ENCODE peak calls at places on chromosome 12, in nine cellular contexts. F, R, W, I, M, B, L, H and K are unnamed samples.

GRCh38 chr12:49296034-49296835 is 1.3 kb downstream of the PRPH start:
- DNase-seq in F (peak), R (peak), W (no peak), I (peak), M (no peak), B (peak), L (peak), H (no peak), K (peak)

GRCh38 chr12:93237235-93237915 is 140.3 kb upstream of the NUDT4 start:
- DNase-seq in F (no peak), R (no peak), W (no peak), I (no peak), M (peak), B (no peak), L (no peak), H (peak), K (no peak)

GRCh38 chr12:76871082-76871481 is 7.7 kb downstream of the CSRP2 start:
- DNase-seq in F (no peak), R (peak), W (no peak), I (no peak), M (no peak), B (no peak), L (no peak), H (no peak), K (no peak)

GRCh38 chr12:12943589-12944260 is 8.2 kb downstream of the GPRC5D start:
- DNase-seq in F (no peak), R (no peak), W (no peak), I (no peak), M (peak), B (no peak), L (no peak), H (no peak), K (no peak)

GRCh38 chr12:48106574-48107251 is 834 bp upstream of the SENP1 start:
- DNase-seq in F (no peak), R (no peak), W (no peak), I (no peak), M (no peak), B (no peak), L (no peak), H (no peak), K (peak)

GRCh38 chr12:795305-795704 is 42.9 kb downstream of the WNK1 start:
- DNase-seq in F (no peak), R (peak), W (no peak), I (no peak), M (no peak), B (peak), L (peak), H (peak), K (no peak)

GRCh38 chr12:69440016-69440415 is 30.2 kb upstream of the FRS2 start:
- DNase-seq in F (no peak), R (no peak), W (no peak), I (no peak), M (no peak), B (no peak), L (no peak), H (no peak), K (peak)

GRCh38 chr12:25852792-25853191 is 105.7 kb upstream of the RASSF8 start:
- DNase-seq in F (no peak), R (no peak), W (no peak), I (no peak), M (no peak), B (no peak), L (no peak), H (peak), K (no peak)

GRCh38 chr12:52319097-52319496 is 2.1 kb downstream of the KRT83 start:
- DNase-seq in F (no peak), R (no peak), W (no peak), I (no peak), M (no peak), B (no peak), L (no peak), H (peak), K (peak)

GRCh38 chr12:7322599-7322998 is 18.7 kb downstream of the ACSM4 start:
- DNase-seq in F (no peak), R (no peak), W (no peak), I (no peak), M (no peak), B (no peak), L (no peak), H (no peak), K (no peak)

GRCh38 chr12:26197832-26198231 is 2.5 kb downstream of the SSPN start:
- DNase-seq in F (no peak), R (no peak), W (no peak), I (no peak), M (no peak), B (no peak), L (no peak), H (no peak), K (no peak)

GRCh38 chr12:92628476-92628875 is 74.3 kb upstream of the PLEKHG7 start:
- DNase-seq in F (no peak), R (no peak), W (no peak), I (no peak), M (no peak), B (no peak), L (no peak), H (peak), K (peak)

GRCh38 chr12:30866256-30866655 is 60.3 kb upstream of the TSPAN11 start:
- DNase-seq in F (no peak), R (no peak), W (no peak), I (no peak), M (no peak), B (no peak), L (no peak), H (no peak), K (no peak)

GRCh38 chr12:47802312-47802711 is 17.4 kb downstream of the HDAC7 start:
- DNase-seq in F (no peak), R (peak), W (no peak), I (no peak), M (peak), B (no peak), L (no peak), H (no peak), K (peak)

GRCh38 chr12:104387190-104387589 is 69.6 kb upstream of the CHST11 start:
- DNase-seq in F (no peak), R (no peak), W (no peak), I (no peak), M (peak), B (no peak), L (no peak), H (peak), K (peak)